ENCODE peak calls at places on chromosomes 7 and 10, in five cellular contexts. U is activated CD8-positive, alpha-beta memory T cell treated with anti-CD3 and anti-CD28 coated beads for 48 hours; D is progenitor cell of endocrine pancreas; B is NCI-H2171 treated with DMSO at 0.1 percent for 48 hours; N is thyroid gland. H is an unnamed sample.

GRCh38 chr7:13990984-13991790 is 1.7 kb upstream of the ETV1 start:
- DNase-seq in U (peak; percentile 30), D (peak; percentile 88), B (peak; percentile 97), N (peak; percentile 97), H (peak; percentile 86)

GRCh38 chr10:63722537-63722936 is 201.3 kb downstream of the REEP3 start:
- DNase-seq in U (no peak), D (no peak), B (no peak), N (peak; percentile 25), H (no peak)

GRCh38 chr7:73648593-73649332 is 18.9 kb upstream of the VPS37D start:
- DNase-seq in U (no peak), D (no peak), B (no peak), N (no peak), H (no peak)

GRCh38 chr7:129494041-129494440 is 8.3 kb upstream of the SMKR1 start:
- DNase-seq in U (no peak), D (no peak), B (no peak), N (no peak), H (no peak)

GRCh38 chr7:81603-82342 is 110.6 kb upstream of the FAM20C start:
- DNase-seq in U (no peak), D (no peak), B (no peak), N (no peak), H (peak; percentile 11)

GRCh38 chr7:152145853-152146466 is 120.5 kb downstream of the GALNT11 start:
- DNase-seq in U (no peak), D (no peak), B (peak; percentile 57), N (peak; percentile 27), H (no peak)

GRCh38 chr7:1536768-1537630 is 6.5 kb downstream of the MAFK start:
- DNase-seq in U (no peak), D (peak; percentile 81), B (no peak), N (peak; percentile 98), H (peak; percentile 95)

GRCh38 chr10:90399782-90400181 is 458.1 kb downstream of the HTR7 start:
- DNase-seq in U (no peak), D (no peak), B (no peak), N (no peak), H (no peak)

GRCh38 chr7:70389752-70390151 is 742.2 kb upstream of the GALNT17 start:
- DNase-seq in U (no peak), D (no peak), B (no peak), N (no peak), H (no peak)

GRCh38 chr7:115574676-115575291 is 455.8 kb downstream of the TFEC start:
- DNase-seq in U (no peak), D (no peak), B (no peak), N (no peak), H (no peak)

GRCh38 chr10:99123851-99124250 is 111.8 kb downstream of the HPSE2 start:
- DNase-seq in U (no peak), D (no peak), B (no peak), N (no peak), H (no peak)

GRCh38 chr10:13001041-13001886 is at the start of gene CCDC3:
- DNase-seq in U (no peak), D (peak; percentile 22), B (peak; percentile 29), N (peak; percentile 15), H (peak; percentile 53)

GRCh38 chr7:65731562-65732035 is 141.3 kb upstream of the VKORC1L1 start:
- DNase-seq in U (no peak), D (peak; percentile 41), B (no peak), N (peak; percentile 41), H (no peak)

H was measured in mesothelial cell of epicardium.